ENCODE peak calls at places on chromosomes 7 and 10, in nine cellular contexts. O, G, Z, M, J, P, I, U and C are unnamed samples.

GRCh38 chr10:31319602-31320178 is 674 bp downstream of the ZEB1 start:
- DNase-seq in U (no peak), J (no peak), I (no peak), G (no peak), P (no peak), M (no peak), Z (peak), O (no peak), C (no peak)

GRCh38 chr10:78255796-78256638 is 222.4 kb downstream of the RPS24 start:
- DNase-seq in I (peak), J (no peak), M (no peak), O (no peak), P (peak), Z (no peak), U (no peak), G (peak), C (peak)

GRCh38 chr7:79353720-79354468 is 99.6 kb downstream of the MAGI2 start:
- DNase-seq in O (no peak), U (no peak), P (no peak), J (no peak), I (no peak), M (no peak), Z (no peak), G (no peak), C (no peak)

GRCh38 chr7:94748371-94748770 is 92.4 kb upstream of the SGCE start:
- DNase-seq in G (peak), M (no peak), P (no peak), O (no peak), J (no peak), I (no peak), U (no peak), Z (no peak), C (no peak)

GRCh38 chr10:73931767-73932624 is 21.1 kb downstream of the PLAU start:
- DNase-seq in Z (no peak), O (no peak), U (peak), I (no peak), G (peak), J (no peak), P (no peak), M (peak), C (peak)

GRCh38 chr7:30412810-30413504 is 65.6 kb downstream of the NOD1 start:
- DNase-seq in M (no peak), U (no peak), J (no peak), P (no peak), Z (no peak), O (no peak), G (peak), I (peak), C (peak)

GRCh38 chr7:124059375-124059774 is 26.5 kb upstream of the TMEM229A start:
- DNase-seq in P (no peak), G (no peak), Z (no peak), U (no peak), I (no peak), M (no peak), J (no peak), O (no peak), C (no peak)

GRCh38 chr7:107103369-107103768 is 58.9 kb downstream of the PRKAR2B start:
- DNase-seq in G (peak), P (no peak), U (no peak), J (no peak), I (no peak), M (no peak), O (no peak), Z (no peak), C (no peak)

GRCh38 chr7:12703881-12704280 is 16.4 kb downstream of the ARL4A start:
- DNase-seq in Z (no peak), J (no peak), P (no peak), M (no peak), G (no peak), I (peak), U (no peak), O (no peak), C (no peak)

GRCh38 chr10:23310443-23310842 is 34.2 kb downstream of the C10orf67 start:
- DNase-seq in P (no peak), G (no peak), U (no peak), M (no peak), J (no peak), I (no peak), O (no peak), Z (no peak), C (no peak)

GRCh38 chr7:142896741-142897379 is 11.3 kb upstream of the TRPV6 start:
- DNase-seq in Z (no peak), U (no peak), J (no peak), I (no peak), G (no peak), O (no peak), M (no peak), P (no peak), C (no peak)

GRCh38 chr7:116395125-116395791 is 104.3 kb upstream of the CAV2 start:
- DNase-seq in M (no peak), I (peak), J (no peak), Z (no peak), O (no peak), P (no peak), U (no peak), G (peak), C (no peak)

GRCh38 chr7:1349351-1349761 is 109.9 kb downstream of the MICALL2 start:
- DNase-seq in P (no peak), O (no peak), U (no peak), J (no peak), I (no peak), G (no peak), Z (no peak), M (no peak), C (no peak)

GRCh38 chr7:30726296-30727006 is 25.5 kb upstream of the INMT start:
- DNase-seq in O (no peak), M (no peak), G (no peak), J (no peak), U (no peak), P (no peak), Z (no peak), I (no peak), C (no peak)

GRCh38 chr7:141158562-141158961 is 84.7 kb downstream of the TMEM178B start:
- DNase-seq in J (no peak), U (no peak), O (no peak), G (peak), Z (peak), M (no peak), P (peak), I (peak), C (no peak)

GRCh38 chr7:102061981-102062390 is 224.7 kb upstream of the SH2B2 start:
- DNase-seq in G (no peak), Z (no peak), M (no peak), I (no peak), O (no peak), J (peak), U (no peak), P (no peak), C (no peak)

GRCh38 chr10:131456411-131456810 is 144.9 kb upstream of the TCERG1L start:
- DNase-seq in P (no peak), Z (no peak), G (no peak), I (no peak), M (no peak), O (no peak), J (no peak), U (no peak), C (no peak)

GRCh38 chr7:32479574-32480200 is 10.5 kb downstream of the LSM5 start:
- DNase-seq in Z (no peak), J (no peak), M (no peak), P (no peak), O (peak), G (peak), I (peak), U (no peak), C (no peak)

GRCh38 chr7:3063016-3063753 is 19.5 kb upstream of the CARD11 start:
- DNase-seq in Z (peak), P (no peak), I (no peak), G (no peak), M (peak), J (no peak), O (no peak), U (peak), C (no peak)